ENCODE peak calls at places on chromosomes 16 and 17, in seven cellular contexts. Q, U, A, B, M, D and F are unnamed samples.

GRCh38 chr17:2303278-2304188 is at the start of the genes SMG6 and SRR:
- DNase-seq in Q (peak; percentile 95), U (peak; percentile 90), A (peak; percentile 93), B (peak; percentile 89), M (peak; percentile 94), D (peak; percentile 78), F (peak; percentile 94)

GRCh38 chr17:68584904-68585303 is 16.3 kb downstream of the FAM20A start:
- DNase-seq in Q (no peak), U (no peak), A (no peak), B (no peak), M (no peak), D (no peak), F (no peak)

GRCh38 chr16:87653234-87653633 is 50.9 kb downstream of the JPH3 start:
- DNase-seq in Q (no peak), U (no peak), A (no peak), B (peak; percentile 18), M (no peak), D (no peak), F (no peak)

GRCh38 chr17:48427598-48427997 is 2.4 kb downstream of the SKAP1 start:
- DNase-seq in Q (peak; percentile 80), U (peak; percentile 8), A (no peak), B (no peak), M (no peak), D (no peak), F (no peak)

GRCh38 chr16:58109881-58110280 is 19.3 kb downstream of the CFAP20 start:
- DNase-seq in Q (no peak), U (no peak), A (no peak), B (no peak), M (peak; percentile 51), D (no peak), F (no peak)

GRCh38 chr17:41784207-41784744 is 2.2 kb downstream of the JUP start:
- DNase-seq in Q (peak; percentile 29), U (peak; percentile 79), A (no peak), B (peak; percentile 79), M (no peak), D (peak; percentile 77), F (no peak)

GRCh38 chr17:27802962-27803680 is 2.8 kb upstream of the NOS2 start:
- DNase-seq in Q (no peak), U (no peak), A (no peak), B (no peak), M (no peak), D (no peak), F (no peak)

GRCh38 chr17:20085283-20085875 is 76.2 kb downstream of the SPECC1 start:
- DNase-seq in Q (no peak), U (no peak), A (no peak), B (no peak), M (no peak), D (no peak), F (no peak)

GRCh38 chr16:86575754-86576557 is 2.4 kb upstream of the FOXL1 start:
- DNase-seq in Q (peak; percentile 20), U (peak; percentile 97), A (peak; percentile 82), B (peak; percentile 98), M (no peak), D (peak; percentile 96), F (no peak)

GRCh38 chr17:16912021-16912962 is 59.6 kb downstream of the TNFRSF13B start:
- DNase-seq in Q (no peak), U (no peak), A (no peak), B (no peak), M (no peak), D (no peak), F (no peak)

GRCh38 chr16:22370038-22370541 is 4.3 kb downstream of the CDR2 start:
- DNase-seq in Q (no peak), U (peak; percentile 77), A (no peak), B (peak; percentile 88), M (no peak), D (no peak), F (no peak)

GRCh38 chr17:64109400-64109799 is 20.5 kb downstream of the ERN1 start:
- DNase-seq in Q (no peak), U (no peak), A (no peak), B (no peak), M (no peak), D (no peak), F (no peak)

GRCh38 chr17:73394523-73395450 is 83.0 kb upstream of the CDC42EP4 start:
- DNase-seq in Q (no peak), U (no peak), A (no peak), B (no peak), M (peak; percentile 82), D (no peak), F (no peak)

GRCh38 chr17:75996665-75997590 is 3.7 kb upstream of the CDK3 start:
- DNase-seq in Q (peak; percentile 84), U (peak; percentile 58), A (no peak), B (peak; percentile 44), M (peak; percentile 63), D (peak; percentile 90), F (no peak)

GRCh38 chr16:7351572-7351971 is 18.9 kb downstream of the RBFOX1 start:
- DNase-seq in Q (no peak), U (no peak), A (no peak), B (no peak), M (no peak), D (no peak), F (no peak)

GRCh38 chr17:51144266-51145022 is 8.9 kb upstream of the NME1 start:
- DNase-seq in Q (no peak), U (no peak), A (no peak), B (no peak), M (no peak), D (no peak), F (no peak)

GRCh38 chr17:46013127-46013501 is 14.1 kb downstream of the STH start:
- DNase-seq in Q (no peak), U (no peak), A (no peak), B (no peak), M (no peak), D (no peak), F (no peak)